ENCODE peak calls at places on chromosomes 16 and 17, in eight cellular contexts. A, Z, H, D, X, O, R and F are unnamed samples.

GRCh38 chr16:19980866-19981265 is 92.8 kb downstream of the GPR139 start:
- DNase-seq in A (peak; percentile 77), Z (no peak), H (peak; percentile 56), D (no peak), X (no peak), O (no peak), R (no peak), F (no peak)

GRCh38 chr17:64349949-64350348 is 40.7 kb downstream of the PECAM1 start:
- DNase-seq in A (no peak), Z (no peak), H (no peak), D (no peak), X (peak; percentile 26), O (no peak), R (no peak), F (no peak)

GRCh38 chr17:42608692-42609181 is 437 bp downstream of the RETREG3 start:
- DNase-seq in A (peak; percentile 58), Z (no peak), H (no peak), D (no peak), X (no peak), O (peak; percentile 55), R (no peak), F (no peak)

GRCh38 chr17:4786516-4786915 is 352 bp upstream of the VMO1 start:
- DNase-seq in A (no peak), Z (no peak), H (no peak), D (no peak), X (no peak), O (no peak), R (no peak), F (no peak)

GRCh38 chr16:3727806-3728381 is 10.6 kb upstream of the TRAP1 start:
- DNase-seq in A (no peak), Z (no peak), H (no peak), D (no peak), X (no peak), O (no peak), R (no peak), F (no peak)

GRCh38 chr17:80456465-80457235 is 19.8 kb downstream of the NPTX1 start:
- DNase-seq in A (no peak), Z (no peak), H (no peak), D (no peak), X (peak; percentile 37), O (no peak), R (no peak), F (no peak)

GRCh38 chr16:85206472-85207356 is 94.4 kb upstream of the CIBAR2 start:
- DNase-seq in A (peak; percentile 62), Z (peak; percentile 85), H (no peak), D (no peak), X (peak; percentile 42), O (no peak), R (peak; percentile 62), F (no peak)

GRCh38 chr16:4805231-4805630 is 2.8 kb upstream of the ROGDI start:
- DNase-seq in A (no peak), Z (peak; percentile 67), H (no peak), D (no peak), X (no peak), O (no peak), R (no peak), F (no peak)

GRCh38 chr16:49491111-49491670 is 117.6 kb downstream of the C16orf78 start:
- DNase-seq in A (peak; percentile 5), Z (no peak), H (no peak), D (no peak), X (no peak), O (no peak), R (no peak), F (no peak)

GRCh38 chr16:71540-72341 is 690 bp downstream of the RHBDF1 start:
- DNase-seq in A (peak; percentile 97), Z (no peak), H (peak; percentile 85), D (no peak), X (peak; percentile 91), O (no peak), R (peak; percentile 91), F (no peak)
- H3K4me3 ChIP-seq in A (peak overlapping the region; percentile 76), Z (peak overlapping the region; percentile 74), H (peak overlapping the region; percentile 62), D (no peak overlapping the region), X (peak overlapping the region; percentile 84), O (no peak overlapping the region), R (peak overlapping the region; percentile 56), F (peak overlapping the region; percentile 63)

GRCh38 chr17:17729620-17730249 is 48.5 kb downstream of the RAI1 start:
- DNase-seq in A (peak; percentile 81), Z (no peak), H (peak; percentile 83), D (peak; percentile 60), X (no peak), O (peak; percentile 71), R (peak; percentile 61), F (no peak)
- TF ChIP-seq CTCF in A (peak; percentile 87), Z (peak; percentile 42), H (peak; percentile 87), D (peak; percentile 59), X (peak; percentile 52), O (peak; percentile 81), R (peak; percentile 53), F (peak; percentile 65)

GRCh38 chr16:67969286-67970039 is 1.0 kb upstream of the SLC12A4 start:
- DNase-seq in A (peak; percentile 81), Z (no peak), H (peak; percentile 65), D (no peak), X (peak; percentile 22), O (no peak), R (no peak), F (no peak)
- H3K4me3 ChIP-seq in A (peak overlapping the region; percentile 91), Z (peak overlapping the region; percentile 98), H (peak overlapping the region; percentile 66), D (peak overlapping the region; percentile 97), X (peak overlapping the region; percentile 86), O (peak overlapping the region; percentile 86), R (peak overlapping the region; percentile 83), F (peak overlapping the region; percentile 94)

DNA sequence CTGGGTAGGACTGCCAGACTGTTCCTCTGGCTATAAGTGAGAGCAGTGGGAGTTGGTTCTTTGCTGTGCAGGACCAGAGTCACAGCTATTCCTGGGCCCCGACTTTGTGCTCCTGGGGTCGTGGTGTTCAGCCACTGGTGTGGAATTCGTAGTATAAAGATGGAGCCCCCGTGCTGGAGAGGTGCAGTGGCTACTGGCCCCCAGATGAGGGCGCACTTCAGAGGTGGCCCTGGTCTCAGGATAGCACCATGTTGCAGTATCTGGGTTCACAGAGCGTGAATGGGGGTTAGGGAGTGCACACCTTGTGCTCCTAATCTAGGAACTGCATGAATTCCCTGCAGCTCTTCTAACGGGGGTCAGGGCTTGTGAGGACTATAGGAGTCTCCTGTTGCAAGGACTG is 21.1 kb downstream of the TANC2 start:
- DNase-seq in A (peak; percentile 65), Z (no peak), H (peak; percentile 73), D (no peak), X (no peak), O (no peak), R (no peak), F (no peak)
- TF ChIP-seq CTCF in A (peak; percentile 77), Z (no peak), H (peak; percentile 84), D (no peak), X (peak; percentile 6), O (peak; percentile 60), R (no peak), F (peak; percentile 58)

DNA sequence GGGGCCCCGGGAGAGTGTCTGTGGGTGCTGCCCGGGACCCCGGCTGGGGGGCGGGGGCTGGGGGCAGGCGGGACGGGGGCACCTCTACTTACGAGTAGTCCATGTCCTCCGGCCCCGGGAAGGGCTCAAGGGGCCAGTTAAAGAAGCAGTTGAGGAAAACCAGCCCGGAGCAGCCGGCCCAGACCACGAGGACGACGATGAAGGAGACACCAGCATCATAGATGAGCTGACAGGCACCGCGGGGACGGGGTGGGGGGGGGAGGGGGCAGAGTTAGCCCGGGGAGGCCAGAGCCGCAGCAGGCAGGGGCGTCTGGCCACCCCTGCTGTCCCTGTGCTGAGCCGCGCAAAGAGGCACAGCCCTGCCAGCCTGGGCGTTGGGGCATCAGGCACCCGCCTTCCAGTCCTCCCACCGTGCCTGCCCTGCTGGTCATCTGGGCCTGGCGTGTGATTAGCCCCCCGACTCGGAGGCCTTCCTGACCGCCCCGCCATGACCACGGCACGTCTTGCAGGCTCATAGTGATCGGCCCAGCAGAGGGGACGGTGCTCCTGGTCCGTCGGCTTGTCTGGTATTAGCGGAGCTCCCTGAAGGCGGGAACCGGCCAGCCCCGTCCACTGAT is 29.0 kb upstream of the PITPNA start:
- DNase-seq in A (no peak), Z (no peak), H (no peak), D (no peak), X (no peak), O (no peak), R (no peak), F (no peak)
- H3K4me3 ChIP-seq in A (no peak overlapping the region), Z (no peak overlapping the region), H (no peak overlapping the region), D (no peak overlapping the region), X (no peak overlapping the region), O (no peak overlapping the region), R (no peak overlapping the region), F (no peak overlapping the region)

GRCh38 chr17:72662827-72663190 is 429.7 kb downstream of the SLC39A11 start:
- DNase-seq in A (no peak), Z (no peak), H (no peak), D (no peak), X (no peak), O (no peak), R (no peak), F (no peak)

GRCh38 chr17:72661945-72662826 is 430.3 kb downstream of the SLC39A11 start:
- DNase-seq in A (no peak), Z (no peak), H (no peak), D (no peak), X (no peak), O (no peak), R (no peak), F (no peak)

GRCh38 chr17:72660274-72661092 is 432.0 kb downstream of the SLC39A11 start:
- DNase-seq in A (no peak), Z (no peak), H (no peak), D (no peak), X (no peak), O (no peak), R (no peak), F (no peak)

GRCh38 chr17:72659811-72660210 is 432.7 kb downstream of the SLC39A11 start:
- DNase-seq in A (no peak), Z (no peak), H (no peak), D (no peak), X (no peak), O (no peak), R (no peak), F (no peak)

GRCh38 chr17:72661093-72661944 is 431.2 kb downstream of the SLC39A11 start:
- DNase-seq in A (no peak), Z (no peak), H (no peak), D (no peak), X (no peak), O (no peak), R (no peak), F (no peak)
- TF ChIP-seq CTCF in A (peak; percentile 30), Z (no peak), H (peak; percentile 42), D (no peak), X (peak; percentile 9), O (peak; percentile 51), R (no peak), F (peak; percentile 41)

DNA sequence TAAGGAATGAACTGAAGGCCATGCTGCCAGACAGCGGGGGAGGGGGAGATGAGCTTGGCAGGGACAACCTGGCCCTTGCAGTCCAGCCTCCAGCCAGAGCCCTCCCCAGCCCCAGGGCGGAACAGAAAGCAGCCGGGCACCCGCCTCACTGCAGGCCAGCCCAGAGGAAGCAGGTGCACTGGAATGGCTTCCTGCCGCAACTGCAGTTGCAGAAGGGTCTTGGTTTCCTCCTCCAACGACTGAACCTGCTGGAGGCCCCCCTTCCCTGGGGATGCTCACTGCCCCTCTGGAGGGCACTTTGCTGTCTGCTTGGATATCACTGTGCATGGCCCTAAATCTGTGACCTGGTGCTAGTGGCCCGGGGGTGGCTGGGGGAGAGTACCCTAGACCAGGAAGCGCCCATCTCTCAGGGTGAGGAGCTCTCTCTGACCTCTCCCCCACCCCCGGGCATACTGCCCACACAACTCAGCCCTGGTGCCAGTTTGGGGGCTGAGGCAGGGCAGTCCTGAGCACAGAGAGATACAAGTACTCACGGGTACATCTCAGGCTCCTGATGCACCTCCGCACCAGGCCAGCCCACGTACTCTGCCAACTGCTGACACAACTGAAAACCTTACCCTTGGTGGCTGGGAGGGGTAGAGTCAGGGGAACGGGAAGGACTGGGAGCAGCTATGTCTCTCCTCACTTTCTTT is 41.1 kb downstream of the MYO18A start:
- DNase-seq in A (no peak), Z (peak; percentile 86), H (no peak), D (peak; percentile 46), X (no peak), O (peak; percentile 75), R (peak; percentile 46), F (no peak)
- H3K4me3 ChIP-seq in A (no peak overlapping the region), Z (peak overlapping the region; percentile 46), H (no peak overlapping the region), D (peak overlapping the region; percentile 73), X (peak overlapping the region; percentile 30), O (peak overlapping the region; percentile 78), R (peak overlapping the region; percentile 17), F (no peak overlapping the region)